ENCODE peak calls at places on chromosomes 6 and 20, in eight cellular contexts. C is DMS153; M is GM13977; E is B cell; I is activated CD8-positive, alpha-beta memory T cell treated with anti-CD3 and anti-CD28 coated beads, Interleukin-2, amount 50 U/mL, for 4 hours; F is NCI-H2171; D is activated T-cell treated with anti-CD3 and anti-CD28 coated beads for 48 hours; X is OCI-LY7. U is an unnamed sample.

GRCh38 chr6:25732468-25733198 is 21.9 kb upstream of the SLC17A4 start:
- DNase-seq in C (no peak), M (no peak), E (no peak), I (no peak), F (no peak), D (no peak), X (no peak), U (no peak)

GRCh38 chr6:135195522-135195921 is 14.4 kb downstream of the MYB start:
- DNase-seq in C (no peak), M (no peak), E (no peak), I (no peak), F (no peak), D (no peak), X (no peak), U (no peak)

GRCh38 chr6:89939144-89939543 is 44.9 kb downstream of the GJA10 start:
- DNase-seq in C (no peak), M (no peak), E (no peak), I (no peak), F (no peak), D (no peak), X (no peak), U (no peak)

GRCh38 chr6:82554706-82555105 is 191.1 kb downstream of the TPBG start:
- DNase-seq in C (no peak), M (no peak), E (no peak), I (no peak), F (no peak), D (no peak), X (no peak), U (peak)

GRCh38 chr6:50720623-50721022 is 7.3 kb downstream of the TFAP2D start:
- DNase-seq in C (no peak), M (no peak), E (no peak), I (no peak), F (no peak), D (no peak), X (no peak), U (no peak)

GRCh38 chr20:38825571-38825900 is 20.0 kb downstream of the PPP1R16B start:
- DNase-seq in C (no peak), M (no peak), E (no peak), I (no peak), F (no peak), D (no peak), X (no peak), U (no peak)

GRCh38 chr6:71248306-71248705 is 40.3 kb upstream of the OGFRL1 start:
- DNase-seq in C (no peak), M (no peak), E (no peak), I (no peak), F (no peak), D (no peak), X (peak), U (peak)

GRCh38 chr20:25031241-25031640 is 26.7 kb downstream of the ACSS1 start:
- DNase-seq in C (no peak), M (no peak), E (no peak), I (no peak), F (no peak), D (no peak), X (no peak), U (no peak)

GRCh38 chr6:18126116-18126515 is 3.6 kb upstream of the NHLRC1 start:
- DNase-seq in C (no peak), M (no peak), E (no peak), I (no peak), F (no peak), D (no peak), X (no peak), U (peak)

GRCh38 chr6:42929928-42930360 is 664 bp downstream of the CNPY3 start:
- DNase-seq in C (peak), M (peak), E (peak), I (peak), F (peak), D (peak), X (peak), U (peak)

GRCh38 chr20:63334356-63334755 is 26.8 kb downstream of the CHRNA4 start:
- DNase-seq in C (no peak), M (no peak), E (no peak), I (no peak), F (no peak), D (no peak), X (no peak), U (no peak)

GRCh38 chr6:137200288-137200687 is 18.9 kb downstream of the IFNGR1 start:
- DNase-seq in C (no peak), M (no peak), E (no peak), I (no peak), F (no peak), D (no peak), X (no peak), U (no peak)

GRCh38 chr6:70884074-70884983 is 72.5 kb downstream of the B3GAT2 start:
- DNase-seq in C (peak), M (peak), E (peak), I (peak), F (peak), D (peak), X (peak), U (peak)

GRCh38 chr6:113859349-113860164 is 2.4 kb downstream of the MARCKS start:
- DNase-seq in C (no peak), M (peak), E (peak), I (no peak), F (peak), D (no peak), X (no peak), U (peak)

GRCh38 chr20:61355585-61355984 is 103.5 kb downstream of the CDH4 start:
- DNase-seq in C (no peak), M (no peak), E (no peak), I (no peak), F (no peak), D (no peak), X (no peak), U (no peak)

GRCh38 chr6:31178143-31179041 is 7.9 kb upstream of the POU5F1 start:
- DNase-seq in C (peak), M (no peak), E (no peak), I (no peak), F (no peak), D (no peak), X (no peak), U (no peak)

GRCh38 chr6:167532410-167533294 is 207.8 kb downstream of the TTLL2 start:
- DNase-seq in C (no peak), M (no peak), E (no peak), I (no peak), F (peak), D (no peak), X (no peak), U (no peak)

GRCh38 chr6:133241901-133242760 is 974 bp downstream of the EYA4 start:
- DNase-seq in C (no peak), M (peak), E (no peak), I (no peak), F (no peak), D (no peak), X (no peak), U (peak)

GRCh38 chr6:162900503-162900902 is 172.7 kb downstream of the PACRG start:
- DNase-seq in C (no peak), M (no peak), E (no peak), I (no peak), F (no peak), D (no peak), X (no peak), U (no peak)

GRCh38 chr20:50153153-50153499 is 397 bp downstream of the PEDS1 start:
- DNase-seq in C (no peak), M (peak), E (no peak), I (no peak), F (no peak), D (no peak), X (peak), U (peak)

GRCh38 chr6:168852336-168852884 is 401.2 kb downstream of the THBS2 start:
- DNase-seq in C (no peak), M (no peak), E (no peak), I (no peak), F (no peak), D (no peak), X (no peak), U (peak)

GRCh38 chr6:75940558-75940957 is 131.9 kb downstream of the IMPG1 start:
- DNase-seq in C (no peak), M (no peak), E (no peak), I (no peak), F (no peak), D (no peak), X (no peak), U (no peak)

GRCh38 chr6:14000901-14001300 is 76.1 kb downstream of the RNF182 start:
- DNase-seq in C (no peak), M (no peak), E (no peak), I (no peak), F (no peak), D (no peak), X (no peak), U (peak)

GRCh38 chr20:48166082-48166835 is 381.0 kb upstream of the SULF2 start:
- DNase-seq in C (peak), M (no peak), E (no peak), I (no peak), F (no peak), D (no peak), X (no peak), U (no peak)

GRCh38 chr20:37755665-37756064 is 61.8 kb downstream of the CTNNBL1 start:
- DNase-seq in C (no peak), M (no peak), E (no peak), I (no peak), F (no peak), D (no peak), X (no peak), U (peak)

GRCh38 chr6:20424679-20425078 is 23.0 kb downstream of the E2F3 start:
- DNase-seq in C (no peak), M (no peak), E (no peak), I (no peak), F (no peak), D (no peak), X (no peak), U (no peak)

GRCh38 chr6:11653028-11653583 is 115.6 kb downstream of the TMEM170B start:
- DNase-seq in C (no peak), M (peak), E (no peak), I (peak), F (no peak), D (peak), X (no peak), U (peak)

GRCh38 chr20:37911838-37912273 is 8.9 kb downstream of the VSTM2L start:
- DNase-seq in C (no peak), M (peak), E (no peak), I (no peak), F (peak), D (no peak), X (no peak), U (peak)

GRCh38 chr6:139117734-139118133 is 17.1 kb upstream of the HECA start:
- DNase-seq in C (no peak), M (no peak), E (no peak), I (no peak), F (no peak), D (no peak), X (no peak), U (peak)

GRCh38 chr20:38864662-38865061 is 59.2 kb downstream of the PPP1R16B start:
- DNase-seq in C (no peak), M (no peak), E (no peak), I (no peak), F (no peak), D (no peak), X (no peak), U (no peak)

GRCh38 chr6:100506651-100507050 is 41.9 kb upstream of the SIM1 start:
- DNase-seq in C (no peak), M (no peak), E (no peak), I (no peak), F (no peak), D (no peak), X (no peak), U (peak)

GRCh38 chr20:13755809-13756208 is 28.9 kb downstream of the ESF1 start:
- DNase-seq in C (no peak), M (no peak), E (no peak), I (no peak), F (no peak), D (no peak), X (no peak), U (no peak)

GRCh38 chr20:46618316-46619110 is 32.7 kb downstream of the SLC13A3 start:
- DNase-seq in C (no peak), M (no peak), E (no peak), I (no peak), F (no peak), D (no peak), X (no peak), U (no peak)